ENCODE peak calls at places on chromosome 7, in nine cellular contexts. One of them, this sample, is unnamed.

GRCh38 chr7:130379551-130380120 is 658 bp upstream of the CPA1 start:
- DNase-seq in heart left ventricle: no peak
- DNase-seq in endothelial cell of umbilical vein: no peak
- DNase-seq in prostate gland: no peak
- DNase-seq in body of pancreas: peak
- DNase-seq in HCT116: no peak
- DNase-seq in upper lobe of left lung: peak
- DNase-seq in lower leg skin: no peak
- DNase-seq in IMR-90: no peak
- DNase-seq in this sample: no peak

GRCh38 chr7:101950450-101951119 is 133.2 kb downstream of the CUX1 start:
- DNase-seq in heart left ventricle: no peak
- DNase-seq in endothelial cell of umbilical vein: peak
- DNase-seq in prostate gland: no peak
- DNase-seq in body of pancreas: no peak
- DNase-seq in HCT116: peak
- DNase-seq in upper lobe of left lung: no peak
- DNase-seq in lower leg skin: no peak
- DNase-seq in IMR-90: peak
- DNase-seq in this sample: peak

GRCh38 chr7:144384555-144385245 is 18.8 kb downstream of the NOBOX start:
- DNase-seq in heart left ventricle: no peak
- DNase-seq in endothelial cell of umbilical vein: no peak
- DNase-seq in prostate gland: no peak
- DNase-seq in body of pancreas: no peak
- DNase-seq in HCT116: peak
- DNase-seq in upper lobe of left lung: no peak
- DNase-seq in lower leg skin: no peak
- DNase-seq in IMR-90: no peak
- DNase-seq in this sample: no peak

GRCh38 chr7:42162560-42163325 is 74.3 kb downstream of the GLI3 start:
- DNase-seq in heart left ventricle: no peak
- DNase-seq in endothelial cell of umbilical vein: no peak
- DNase-seq in prostate gland: no peak
- DNase-seq in body of pancreas: no peak
- DNase-seq in HCT116: no peak
- DNase-seq in upper lobe of left lung: no peak
- DNase-seq in lower leg skin: no peak
- DNase-seq in IMR-90: no peak
- DNase-seq in this sample: no peak

GRCh38 chr7:102983602-102984001 is 70.8 kb downstream of the LRRC17 start:
- DNase-seq in heart left ventricle: no peak
- DNase-seq in endothelial cell of umbilical vein: no peak
- DNase-seq in prostate gland: no peak
- DNase-seq in body of pancreas: no peak
- DNase-seq in HCT116: no peak
- DNase-seq in upper lobe of left lung: no peak
- DNase-seq in lower leg skin: no peak
- DNase-seq in IMR-90: no peak
- DNase-seq in this sample: no peak

GRCh38 chr7:102152672-102153585 is 133.7 kb upstream of the SH2B2 start:
- DNase-seq in heart left ventricle: peak
- DNase-seq in endothelial cell of umbilical vein: peak
- DNase-seq in prostate gland: no peak
- DNase-seq in body of pancreas: no peak
- DNase-seq in HCT116: peak
- DNase-seq in upper lobe of left lung: peak
- DNase-seq in lower leg skin: no peak
- DNase-seq in IMR-90: peak
- DNase-seq in this sample: peak

GRCh38 chr7:7969306-7970112 is 913 bp downstream of the GLCCI1 start:
- DNase-seq in heart left ventricle: peak
- DNase-seq in endothelial cell of umbilical vein: peak
- DNase-seq in prostate gland: peak
- DNase-seq in body of pancreas: peak
- DNase-seq in HCT116: no peak
- DNase-seq in upper lobe of left lung: peak
- DNase-seq in lower leg skin: peak
- DNase-seq in IMR-90: peak
- DNase-seq in this sample: peak

GRCh38 chr7:156544919-156545715 is 95.5 kb upstream of the RNF32 start:
- DNase-seq in heart left ventricle: no peak
- DNase-seq in endothelial cell of umbilical vein: no peak
- DNase-seq in prostate gland: peak
- DNase-seq in body of pancreas: no peak
- DNase-seq in HCT116: no peak
- DNase-seq in upper lobe of left lung: no peak
- DNase-seq in lower leg skin: no peak
- DNase-seq in IMR-90: no peak
- DNase-seq in this sample: no peak

GRCh38 chr7:22406715-22407114 is 49.8 kb upstream of the RAPGEF5 start:
- DNase-seq in heart left ventricle: no peak
- DNase-seq in endothelial cell of umbilical vein: no peak
- DNase-seq in prostate gland: no peak
- DNase-seq in body of pancreas: no peak
- DNase-seq in HCT116: no peak
- DNase-seq in upper lobe of left lung: no peak
- DNase-seq in lower leg skin: no peak
- DNase-seq in IMR-90: no peak
- DNase-seq in this sample: no peak

GRCh38 chr7:156465186-156465585 is 175.4 kb upstream of the RNF32 start:
- DNase-seq in heart left ventricle: no peak
- DNase-seq in endothelial cell of umbilical vein: no peak
- DNase-seq in prostate gland: no peak
- DNase-seq in body of pancreas: no peak
- DNase-seq in HCT116: no peak
- DNase-seq in upper lobe of left lung: peak
- DNase-seq in lower leg skin: no peak
- DNase-seq in IMR-90: no peak
- DNase-seq in this sample: no peak

GRCh38 chr7:73621168-73622063 is 2.9 kb downstream of the MLXIPL start:
- DNase-seq in heart left ventricle: no peak
- DNase-seq in endothelial cell of umbilical vein: no peak
- DNase-seq in prostate gland: no peak
- DNase-seq in body of pancreas: no peak
- DNase-seq in HCT116: no peak
- DNase-seq in upper lobe of left lung: no peak
- DNase-seq in lower leg skin: no peak
- DNase-seq in IMR-90: no peak
- DNase-seq in this sample: no peak

GRCh38 chr7:37208528-37208927 is 240.1 kb downstream of the ELMO1 start:
- DNase-seq in heart left ventricle: peak
- DNase-seq in endothelial cell of umbilical vein: peak
- DNase-seq in prostate gland: peak
- DNase-seq in body of pancreas: peak
- DNase-seq in HCT116: peak
- DNase-seq in upper lobe of left lung: no peak
- DNase-seq in lower leg skin: peak
- DNase-seq in IMR-90: peak
- DNase-seq in this sample: peak

GRCh38 chr7:94223375-94224084 is 171.2 kb upstream of the COL1A2 start:
- DNase-seq in heart left ventricle: no peak
- DNase-seq in endothelial cell of umbilical vein: peak
- DNase-seq in prostate gland: no peak
- DNase-seq in body of pancreas: no peak
- DNase-seq in HCT116: peak
- DNase-seq in upper lobe of left lung: no peak
- DNase-seq in lower leg skin: no peak
- DNase-seq in IMR-90: peak
- DNase-seq in this sample: peak

GRCh38 chr7:120658516-120658915 is 199.4 kb downstream of the TSPAN12 start:
- DNase-seq in heart left ventricle: no peak
- DNase-seq in endothelial cell of umbilical vein: no peak
- DNase-seq in prostate gland: no peak
- DNase-seq in body of pancreas: no peak
- DNase-seq in HCT116: no peak
- DNase-seq in upper lobe of left lung: no peak
- DNase-seq in lower leg skin: no peak
- DNase-seq in IMR-90: no peak
- DNase-seq in this sample: no peak

GRCh38 chr7:136405931-136406777 is 429.0 kb upstream of the MTPN start:
- DNase-seq in heart left ventricle: peak
- DNase-seq in endothelial cell of umbilical vein: peak
- DNase-seq in prostate gland: peak
- DNase-seq in body of pancreas: peak
- DNase-seq in HCT116: peak
- DNase-seq in upper lobe of left lung: no peak
- DNase-seq in lower leg skin: peak
- DNase-seq in IMR-90: peak
- DNase-seq in this sample: peak

GRCh38 chr7:2211926-2212325 is 20.8 kb downstream of the MAD1L1 start:
- DNase-seq in heart left ventricle: peak
- DNase-seq in endothelial cell of umbilical vein: no peak
- DNase-seq in prostate gland: no peak
- DNase-seq in body of pancreas: no peak
- DNase-seq in HCT116: no peak
- DNase-seq in upper lobe of left lung: peak
- DNase-seq in lower leg skin: no peak
- DNase-seq in IMR-90: no peak
- DNase-seq in this sample: no peak

GRCh38 chr7:144526912-144527610 is 123.6 kb upstream of the NOBOX start:
- DNase-seq in heart left ventricle: no peak
- DNase-seq in endothelial cell of umbilical vein: no peak
- DNase-seq in prostate gland: no peak
- DNase-seq in body of pancreas: no peak
- DNase-seq in HCT116: no peak
- DNase-seq in upper lobe of left lung: peak
- DNase-seq in lower leg skin: no peak
- DNase-seq in IMR-90: no peak
- DNase-seq in this sample: no peak

GRCh38 chr7:85483205-85483604 is 296.3 kb upstream of the SEMA3D start:
- DNase-seq in heart left ventricle: no peak
- DNase-seq in endothelial cell of umbilical vein: no peak
- DNase-seq in prostate gland: no peak
- DNase-seq in body of pancreas: no peak
- DNase-seq in HCT116: no peak
- DNase-seq in upper lobe of left lung: no peak
- DNase-seq in lower leg skin: no peak
- DNase-seq in IMR-90: peak
- DNase-seq in this sample: no peak

GRCh38 chr7:83931968-83932367 is 262.6 kb downstream of the SEMA3A start:
- DNase-seq in heart left ventricle: no peak
- DNase-seq in endothelial cell of umbilical vein: no peak
- DNase-seq in prostate gland: no peak
- DNase-seq in body of pancreas: no peak
- DNase-seq in HCT116: no peak
- DNase-seq in upper lobe of left lung: no peak
- DNase-seq in lower leg skin: no peak
- DNase-seq in IMR-90: no peak
- DNase-seq in this sample: no peak
- TF ChIP-seq POLR2A in heart left ventricle: no peak
- TF ChIP-seq POLR2A in endothelial cell of umbilical vein: no peak
- TF ChIP-seq POLR2A in prostate gland: no peak
- TF ChIP-seq POLR2A in body of pancreas: no peak
- TF ChIP-seq POLR2A in HCT116: no peak
- TF ChIP-seq POLR2A in upper lobe of left lung: no peak
- TF ChIP-seq POLR2A in lower leg skin: no peak
- TF ChIP-seq POLR2A in IMR-90: no peak
- TF ChIP-seq POLR2A in this sample: no peak

GRCh38 chr7:38294926-38295325 is 21.5 kb upstream of the TARP start:
- DNase-seq in heart left ventricle: no peak
- DNase-seq in endothelial cell of umbilical vein: no peak
- DNase-seq in prostate gland: no peak
- DNase-seq in body of pancreas: no peak
- DNase-seq in HCT116: no peak
- DNase-seq in upper lobe of left lung: no peak
- DNase-seq in lower leg skin: no peak
- DNase-seq in IMR-90: no peak
- DNase-seq in this sample: no peak

GRCh38 chr7:38303866-38304265 is 30.4 kb upstream of the TARP start:
- DNase-seq in heart left ventricle: no peak
- DNase-seq in endothelial cell of umbilical vein: no peak
- DNase-seq in prostate gland: no peak
- DNase-seq in body of pancreas: no peak
- DNase-seq in HCT116: no peak
- DNase-seq in upper lobe of left lung: no peak
- DNase-seq in lower leg skin: no peak
- DNase-seq in IMR-90: no peak
- DNase-seq in this sample: no peak

GRCh38 chr7:38296059-38296857 is 22.8 kb upstream of the TARP start:
- DNase-seq in heart left ventricle: no peak
- DNase-seq in endothelial cell of umbilical vein: no peak
- DNase-seq in prostate gland: no peak
- DNase-seq in body of pancreas: no peak
- DNase-seq in HCT116: no peak
- DNase-seq in upper lobe of left lung: no peak
- DNase-seq in lower leg skin: no peak
- DNase-seq in IMR-90: no peak
- DNase-seq in this sample: no peak

GRCh38 chr7:38299275-38299931 is 26.0 kb upstream of the TARP start:
- DNase-seq in heart left ventricle: no peak
- DNase-seq in endothelial cell of umbilical vein: no peak
- DNase-seq in prostate gland: no peak
- DNase-seq in body of pancreas: no peak
- DNase-seq in HCT116: no peak
- DNase-seq in upper lobe of left lung: no peak
- DNase-seq in lower leg skin: no peak
- DNase-seq in IMR-90: no peak
- DNase-seq in this sample: no peak

DNA sequence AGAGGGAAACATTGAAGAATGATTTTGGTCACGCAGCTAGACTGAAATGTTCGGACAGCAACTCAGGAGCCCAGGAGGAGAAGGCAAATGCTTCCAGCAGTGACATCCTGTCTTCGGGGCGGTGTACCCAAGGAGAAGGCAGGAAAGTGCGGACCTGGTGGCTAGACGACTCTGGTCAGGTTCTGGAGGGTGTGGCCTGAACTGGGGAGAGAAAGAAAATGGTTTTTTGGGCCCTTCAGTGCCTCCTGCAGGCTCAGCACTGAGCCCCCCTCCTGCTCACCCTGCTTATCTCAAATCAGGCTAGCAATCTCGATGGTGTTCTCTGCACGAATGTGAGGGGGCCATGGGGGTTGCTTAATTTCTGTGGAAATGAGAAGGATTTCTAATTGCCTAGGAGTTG is 26.7 kb upstream of the TARP start:
- DNase-seq in heart left ventricle: no peak
- DNase-seq in endothelial cell of umbilical vein: no peak
- DNase-seq in prostate gland: no peak
- DNase-seq in body of pancreas: no peak
- DNase-seq in HCT116: no peak
- DNase-seq in upper lobe of left lung: no peak
- DNase-seq in lower leg skin: no peak
- DNase-seq in IMR-90: no peak
- DNase-seq in this sample: no peak
- TF ChIP-seq POLR2A in heart left ventricle: no peak
- TF ChIP-seq POLR2A in endothelial cell of umbilical vein: no peak
- TF ChIP-seq POLR2A in prostate gland: no peak
- TF ChIP-seq POLR2A in body of pancreas: no peak
- TF ChIP-seq POLR2A in HCT116: no peak
- TF ChIP-seq POLR2A in upper lobe of left lung: no peak
- TF ChIP-seq POLR2A in lower leg skin: no peak
- TF ChIP-seq POLR2A in IMR-90: no peak
- TF ChIP-seq POLR2A in this sample: no peak

GRCh38 chr7:98286093-98286525 is 4.6 kb downstream of the BRI3 start:
- DNase-seq in heart left ventricle: peak
- DNase-seq in endothelial cell of umbilical vein: no peak
- DNase-seq in prostate gland: no peak
- DNase-seq in body of pancreas: peak
- DNase-seq in HCT116: peak
- DNase-seq in upper lobe of left lung: peak
- DNase-seq in lower leg skin: peak
- DNase-seq in IMR-90: peak
- DNase-seq in this sample: no peak
- TF ChIP-seq POLR2A in heart left ventricle: no peak
- TF ChIP-seq POLR2A in endothelial cell of umbilical vein: no peak
- TF ChIP-seq POLR2A in prostate gland: no peak
- TF ChIP-seq POLR2A in body of pancreas: peak
- TF ChIP-seq POLR2A in HCT116: no peak
- TF ChIP-seq POLR2A in upper lobe of left lung: peak
- TF ChIP-seq POLR2A in lower leg skin: no peak
- TF ChIP-seq POLR2A in IMR-90: no peak
- TF ChIP-seq POLR2A in this sample: peak

GRCh38 chr7:152133804-152134203 is 108.3 kb downstream of the GALNT11 start:
- DNase-seq in heart left ventricle: no peak
- DNase-seq in endothelial cell of umbilical vein: no peak
- DNase-seq in prostate gland: no peak
- DNase-seq in body of pancreas: no peak
- DNase-seq in HCT116: no peak
- DNase-seq in upper lobe of left lung: peak
- DNase-seq in lower leg skin: no peak
- DNase-seq in IMR-90: no peak
- DNase-seq in this sample: no peak
- TF ChIP-seq POLR2A in heart left ventricle: no peak
- TF ChIP-seq POLR2A in endothelial cell of umbilical vein: no peak
- TF ChIP-seq POLR2A in prostate gland: no peak
- TF ChIP-seq POLR2A in body of pancreas: no peak
- TF ChIP-seq POLR2A in HCT116: no peak
- TF ChIP-seq POLR2A in upper lobe of left lung: no peak
- TF ChIP-seq POLR2A in lower leg skin: no peak
- TF ChIP-seq POLR2A in IMR-90: no peak
- TF ChIP-seq POLR2A in this sample: no peak

This sample was measured in H54.